ENCODE peak calls at places on chromosomes 11 and 22, in ten cellular contexts. M is Calu3, Q is GM04503, F is posterior vena cava, R is islet precursor cell, C is aorta, Z is KBM-7, U is transverse colon, B is globus pallidus, L is iris pigment epithelial cell. V is an unnamed sample.

GRCh38 chr11:83235825-83236224 is 42.3 kb downstream of the ANKRD42 start:
- DNase-seq in U (no peak), Z (no peak), C (no peak), M (no peak), B (no peak), F (no peak), Q (no peak), L (peak), R (no peak), V (no peak)

GRCh38 chr11:124194696-124195418 is 11.7 kb downstream of the OR10D3 start:
- DNase-seq in M (peak), Z (peak), L (peak), F (no peak), R (peak), U (peak), C (no peak), B (peak), Q (no peak), V (no peak)

GRCh38 chr11:34075178-34075820 is 23.8 kb downstream of the CAPRIN1 start:
- DNase-seq in Z (no peak), M (peak), L (peak), R (no peak), U (no peak), Q (peak), F (no peak), C (no peak), B (peak), V (no peak)

GRCh38 chr11:116558504-116559252 is 214.1 kb downstream of the BUD13 start:
- DNase-seq in F (no peak), Q (peak), B (no peak), R (no peak), C (no peak), Z (no peak), L (no peak), M (no peak), U (no peak), V (peak)

GRCh38 chr11:74926304-74927030 is 22.4 kb downstream of the XRRA1 start:
- DNase-seq in B (no peak), C (no peak), F (no peak), R (no peak), Q (peak), U (no peak), M (no peak), L (peak), Z (no peak), V (no peak)

GRCh38 chr11:92296138-92296515 is 71.5 kb downstream of the FAT3 start:
- DNase-seq in R (no peak), F (no peak), M (no peak), U (no peak), Q (peak), C (no peak), B (no peak), L (peak), Z (no peak), V (no peak)

GRCh38 chr22:50016988-50017700 is 4.6 kb upstream of the IL17REL start:
- DNase-seq in F (peak), M (peak), U (peak), Q (no peak), L (no peak), R (no peak), B (no peak), Z (no peak), C (peak), V (peak)

GRCh38 chr11:40188848-40189247 is 1270.6 kb downstream of the LRRC4C start:
- DNase-seq in M (no peak), L (no peak), R (no peak), Z (no peak), B (no peak), C (no peak), F (no peak), U (no peak), Q (no peak), V (no peak)

GRCh38 chr22:44363214-44363979 is 50.6 kb upstream of the SHISAL1 start:
- DNase-seq in F (peak), Q (peak), R (peak), B (peak), U (peak), L (peak), C (peak), M (peak), Z (no peak), V (peak)

GRCh38 chr22:30304495-30305244 is 15.4 kb upstream of the CASTOR1 start:
- DNase-seq in B (no peak), Q (no peak), F (no peak), L (no peak), R (no peak), C (peak), U (peak), Z (no peak), M (peak), V (no peak)

GRCh38 chr11:35236667-35237003 is 97.7 kb downstream of the CD44 start:
- DNase-seq in Z (peak), C (no peak), R (peak), L (peak), U (no peak), B (peak), M (peak), F (no peak), Q (no peak), V (peak)

GRCh38 chr11:1387961-1388762 is 1.6 kb upstream of the BRSK2 start:
- DNase-seq in R (no peak), L (no peak), Z (no peak), F (no peak), Q (no peak), U (peak), M (no peak), B (no peak), C (no peak), V (peak)

GRCh38 chr11:2360081-2360642 is 16.9 kb upstream of the CD81 start:
- DNase-seq in F (peak), C (no peak), M (no peak), B (no peak), L (no peak), Z (no peak), Q (no peak), R (no peak), U (no peak), V (no peak)

GRCh38 chr11:102007567-102008437 is 39.4 kb upstream of the CFAP300 start:
- DNase-seq in R (no peak), M (peak), L (peak), F (no peak), Z (peak), B (peak), Q (peak), C (no peak), U (peak), V (no peak)

GRCh38 chr11:3095712-3096361 is 38.6 kb upstream of the CARS1 start:
- DNase-seq in M (no peak), U (no peak), R (peak), B (peak), F (no peak), C (peak), L (peak), Z (no peak), Q (peak), V (peak)

GRCh38 chr22:47219789-47220188 is 457.3 kb downstream of the TBC1D22A start:
- DNase-seq in L (no peak), M (no peak), Q (no peak), B (no peak), Z (no peak), R (no peak), U (no peak), C (no peak), F (peak), V (no peak)

GRCh38 chr11:91066648-91067047 is 843.8 kb upstream of the CHORDC1 start:
- DNase-seq in L (no peak), U (no peak), Q (no peak), F (no peak), Z (no peak), C (no peak), R (no peak), B (no peak), M (no peak), V (no peak)

GRCh38 chr11:1055990-1056771 is 18.5 kb upstream of the MUC2 start:
- DNase-seq in U (no peak), R (no peak), Z (no peak), B (no peak), F (peak), L (no peak), C (peak), Q (no peak), M (no peak), V (peak)

GRCh38 chr11:14414470-14415461 is 55.8 kb upstream of the RRAS2 start:
- DNase-seq in C (no peak), F (no peak), L (peak), U (no peak), Q (no peak), Z (peak), B (no peak), M (no peak), R (peak), V (no peak)

GRCh38 chr11:795638-796564 is 2.2 kb downstream of the SLC25A22 start:
- DNase-seq in Z (peak), B (no peak), F (peak), Q (peak), M (peak), R (peak), U (peak), C (peak), L (peak), V (peak)

GRCh38 chr11:124170801-124171586 is 12.2 kb upstream of the OR10D3 start:
- DNase-seq in L (no peak), M (no peak), Q (no peak), C (no peak), B (no peak), U (no peak), R (no peak), F (no peak), Z (no peak), V (peak)

GRCh38 chr11:20002312-20003216 is 157.7 kb downstream of the DBX1 start:
- DNase-seq in M (peak), F (no peak), U (no peak), Q (no peak), Z (no peak), C (no peak), B (no peak), L (no peak), R (peak), V (no peak)

GRCh38 chr22:47401976-47402770 is 639.7 kb downstream of the TBC1D22A start:
- DNase-seq in M (no peak), Z (no peak), R (no peak), Q (no peak), C (peak), F (no peak), B (no peak), L (no peak), U (no peak), V (no peak)

GRCh38 chr11:120120805-120121335 is 17.0 kb downstream of the TRIM29 start:
- DNase-seq in R (no peak), U (no peak), B (no peak), C (no peak), M (no peak), Q (no peak), L (no peak), Z (no peak), F (no peak), V (no peak)

GRCh38 chr11:124518900-124519541 is 24.4 kb downstream of the OR8B12 start:
- DNase-seq in L (peak), Z (peak), Q (no peak), F (no peak), M (no peak), R (no peak), B (peak), C (no peak), U (no peak), V (no peak)

GRCh38 chr22:44196241-44196640 is 15.5 kb downstream of the PARVG start:
- DNase-seq in Q (no peak), M (no peak), C (no peak), R (no peak), Z (no peak), B (no peak), F (peak), U (no peak), L (no peak), V (no peak)

GRCh38 chr22:48315415-48316244 is 1512.0 kb downstream of the BRD1 start:
- DNase-seq in U (no peak), C (peak), F (peak), Q (no peak), Z (no peak), B (no peak), M (no peak), R (peak), L (no peak), V (peak)

GRCh38 chr11:7605544-7605943 is 67.8 kb downstream of the CYB5R2 start:
- DNase-seq in B (no peak), R (no peak), U (no peak), F (no peak), L (peak), C (no peak), Q (no peak), Z (no peak), M (peak), V (no peak)

GRCh38 chr11:19458721-19459120 is 218.0 kb upstream of the E2F8 start:
- DNase-seq in U (no peak), Z (no peak), L (no peak), Q (no peak), F (no peak), M (no peak), B (no peak), R (no peak), C (no peak), V (no peak)

GRCh38 chr22:24466831-24467249 is 28.3 kb upstream of the UPB1 start:
- DNase-seq in R (peak), M (peak), B (peak), U (no peak), Q (no peak), C (no peak), L (peak), F (no peak), Z (peak), V (no peak)

GRCh38 chr11:93845181-93846092 is 5.0 kb downstream of the VSTM5 start:
- DNase-seq in R (peak), B (no peak), F (no peak), C (no peak), Q (no peak), Z (no peak), U (no peak), M (no peak), L (no peak), V (no peak)

GRCh38 chr11:128901655-128902514 is 10.7 kb downstream of the KCNJ5 start:
- DNase-seq in Q (no peak), R (peak), Z (no peak), C (no peak), F (peak), B (no peak), U (no peak), M (no peak), L (no peak), V (no peak)

GRCh38 chr11:126257764-126258163 is 10.9 kb downstream of the SRPRA start:
- DNase-seq in C (no peak), L (peak), U (no peak), B (no peak), M (no peak), Z (no peak), R (no peak), F (no peak), Q (peak), V (no peak)

GRCh38 chr22:50276143-50276542 is 6.0 kb upstream of the MAPK11 start:
- DNase-seq in Q (no peak), F (peak), R (no peak), U (peak), L (peak), M (peak), B (peak), C (peak), Z (peak), V (peak)

GRCh38 chr11:8313504-8314090 is 49.9 kb upstream of the LMO1 start:
- DNase-seq in M (no peak), R (no peak), Z (no peak), Q (no peak), F (peak), B (no peak), L (no peak), U (no peak), C (peak), V (no peak)

GRCh38 chr22:36330655-36331305 is 57.0 kb downstream of the MYH9 start:
- DNase-seq in U (no peak), M (no peak), C (peak), F (peak), B (no peak), R (peak), Q (no peak), L (peak), Z (peak), V (peak)

GRCh38 chr22:20131593-20131855 is at the start of gene ZDHHC8:
- DNase-seq in F (no peak), C (peak), M (peak), Q (no peak), R (no peak), Z (no peak), U (peak), L (peak), B (no peak), V (no peak)

V was measured in kidney.